ENCODE peak calls at places on chromosomes 13 and 19, in eight cellular contexts. X is astrocyte, F is cardiac fibroblast, M is cardiac muscle cell, B is prostate gland, V is left ventricle myocardium inferior, R is heart right ventricle, W is endodermal cell. I is an unnamed sample.

GRCh38 chr13:77928909-77929308 is 10.3 kb upstream of the EDNRB start:
- DNase-seq in X (no peak), F (no peak), M (no peak), B (no peak), V (no peak), R (no peak), W (no peak), I (no peak)

GRCh38 chr19:10625003-10625761 is at the start of gene SLC44A2:
- DNase-seq in X (peak), F (peak), M (peak), B (peak), V (peak), R (peak), W (peak), I (no peak)

GRCh38 chr13:79295906-79296564 is 110.0 kb downstream of the RBM26 start:
- DNase-seq in X (no peak), F (no peak), M (no peak), B (no peak), V (no peak), R (no peak), W (no peak), I (no peak)

GRCh38 chr19:29683009-29683408 is 17.7 kb downstream of the PLEKHF1 start:
- DNase-seq in X (peak), F (no peak), M (peak), B (no peak), V (no peak), R (no peak), W (no peak), I (no peak)

GRCh38 chr19:48499352-48500090 is 12.1 kb downstream of the LMTK3 start:
- DNase-seq in X (no peak), F (no peak), M (no peak), B (no peak), V (no peak), R (no peak), W (peak), I (no peak)

GRCh38 chr19:49518033-49518432 is 5.6 kb downstream of the FCGRT start:
- DNase-seq in X (no peak), F (no peak), M (no peak), B (no peak), V (no peak), R (no peak), W (no peak), I (no peak)

GRCh38 chr13:27168870-27169525 is 2.6 kb downstream of the USP12 start:
- DNase-seq in X (no peak), F (peak), M (peak), B (peak), V (no peak), R (no peak), W (no peak), I (no peak)

GRCh38 chr19:10858204-10858828 is 10.1 kb downstream of the C19orf38 start:
- DNase-seq in X (no peak), F (peak), M (peak), B (no peak), V (no peak), R (no peak), W (peak), I (no peak)

GRCh38 chr19:1400281-1401137 is 833 bp downstream of the GAMT start:
- DNase-seq in X (no peak), F (peak), M (peak), B (no peak), V (peak), R (peak), W (no peak), I (no peak)

GRCh38 chr19:1401138-1401888 is at the start of gene GAMT:
- DNase-seq in X (no peak), F (peak), M (peak), B (no peak), V (peak), R (no peak), W (peak), I (no peak)

GRCh38 chr19:1401889-1402217 is 511 bp upstream of the GAMT start:
- DNase-seq in X (no peak), F (no peak), M (no peak), B (no peak), V (no peak), R (no peak), W (no peak), I (no peak)

GRCh38 chr19:1399745-1400144 is 1.6 kb downstream of the GAMT start:
- DNase-seq in X (no peak), F (no peak), M (no peak), B (no peak), V (no peak), R (no peak), W (no peak), I (no peak)

GRCh38 chr19:1402411-1403070 is 1.2 kb upstream of the GAMT start:
- DNase-seq in X (no peak), F (no peak), M (no peak), B (peak), V (no peak), R (no peak), W (no peak), I (no peak)
- H3K4me3 ChIP-seq in X (no peak), F (no peak), M (no peak), B (no peak), V (no peak), R (no peak), W (no peak), I (no peak)

GRCh38 chr13:23018143-23018542 is 162.6 kb upstream of the SGCG start:
- DNase-seq in X (no peak), F (no peak), M (no peak), B (no peak), V (no peak), R (no peak), W (no peak), I (no peak)

GRCh38 chr13:23022667-23023066 is 158.1 kb upstream of the SGCG start:
- DNase-seq in X (no peak), F (no peak), M (no peak), B (no peak), V (no peak), R (no peak), W (no peak), I (no peak)

GRCh38 chr13:23025848-23026608 is 154.8 kb upstream of the SGCG start:
- DNase-seq in X (no peak), F (no peak), M (no peak), B (no peak), V (no peak), R (no peak), W (no peak), I (no peak)

GRCh38 chr13:23021921-23022320 is 158.9 kb upstream of the SGCG start:
- DNase-seq in X (no peak), F (no peak), M (no peak), B (no peak), V (no peak), R (no peak), W (no peak), I (no peak)

GRCh38 chr13:23020246-23020843 is 160.4 kb upstream of the SGCG start:
- DNase-seq in X (peak), F (peak), M (peak), B (peak), V (no peak), R (peak), W (peak), I (no peak)
- TF ChIP-seq CTCF in X (peak), F (peak), M (peak), B (peak), V (peak), R (peak), W (peak), I (peak)

DNA sequence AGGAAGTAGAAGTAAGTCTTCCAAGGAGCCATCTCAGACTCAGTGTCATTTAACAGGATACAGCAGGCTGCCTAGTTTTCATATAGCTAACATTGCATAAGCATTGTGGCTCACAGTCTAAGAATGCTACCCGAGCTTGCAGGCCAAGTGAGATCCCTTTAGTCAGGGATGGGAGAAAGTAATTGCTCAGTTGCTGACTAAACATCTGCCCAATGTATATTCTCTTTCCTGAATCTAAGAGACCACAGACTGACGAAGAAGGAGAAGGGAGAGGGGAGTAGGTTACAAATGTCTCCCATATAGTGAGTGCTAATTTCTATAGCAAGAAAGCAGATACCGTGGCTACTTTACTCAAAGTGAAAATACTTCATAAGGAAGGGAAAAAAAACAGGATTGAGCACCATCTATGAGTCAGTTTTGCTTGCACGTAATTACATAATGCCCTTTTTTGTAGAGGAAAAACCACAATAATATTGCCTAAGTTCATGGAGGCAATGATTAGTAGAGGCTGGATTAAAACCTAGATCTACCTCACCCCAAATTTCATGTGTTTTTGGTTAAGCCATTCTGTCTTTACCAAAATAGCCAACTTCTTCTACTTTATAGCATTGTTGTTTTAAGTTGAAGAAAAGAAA is 454.0 kb downstream of the COG6 start:
- DNase-seq in X (peak), F (peak), M (peak), B (no peak), V (no peak), R (no peak), W (no peak), I (peak)
- H3K4me3 ChIP-seq in X (no peak), F (no peak), M (no peak), B (no peak), V (no peak), R (no peak), W (no peak), I (no peak)

DNA sequence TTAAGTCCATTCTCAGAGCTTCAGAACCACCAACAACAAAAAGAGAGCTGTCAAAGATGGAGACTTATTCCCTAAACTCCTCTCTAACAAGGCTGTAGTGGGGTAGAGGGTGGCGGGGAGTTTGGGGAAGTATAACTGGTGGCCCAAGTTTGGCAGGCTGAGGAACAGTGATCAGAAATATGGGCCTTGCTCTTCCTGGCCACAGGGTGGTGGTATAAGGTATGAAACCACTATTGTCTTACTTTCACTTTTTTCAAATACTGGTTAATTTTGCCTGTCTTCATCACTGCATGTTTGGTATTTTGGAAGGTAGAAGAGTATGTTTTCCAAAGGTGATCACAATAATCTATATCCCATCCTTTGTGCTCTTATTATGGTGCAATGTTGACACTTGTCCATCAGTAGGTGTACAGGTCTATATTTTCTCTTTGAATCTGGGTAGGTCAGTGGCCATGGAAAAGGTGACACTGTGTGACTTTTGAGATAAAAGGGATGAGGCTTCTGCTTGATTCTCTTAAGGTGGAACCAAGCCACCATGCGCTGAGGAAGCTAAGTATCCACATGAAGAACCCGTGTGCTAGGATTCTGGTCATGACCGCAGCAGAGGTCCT is 23.2 kb upstream of the GPC5 start:
- DNase-seq in X (no peak), F (peak), M (peak), B (no peak), V (no peak), R (no peak), W (no peak), I (no peak)
- TF ChIP-seq CTCF in X (peak), F (peak), M (peak), B (peak), V (peak), R (peak), W (peak), I (peak)

DNA sequence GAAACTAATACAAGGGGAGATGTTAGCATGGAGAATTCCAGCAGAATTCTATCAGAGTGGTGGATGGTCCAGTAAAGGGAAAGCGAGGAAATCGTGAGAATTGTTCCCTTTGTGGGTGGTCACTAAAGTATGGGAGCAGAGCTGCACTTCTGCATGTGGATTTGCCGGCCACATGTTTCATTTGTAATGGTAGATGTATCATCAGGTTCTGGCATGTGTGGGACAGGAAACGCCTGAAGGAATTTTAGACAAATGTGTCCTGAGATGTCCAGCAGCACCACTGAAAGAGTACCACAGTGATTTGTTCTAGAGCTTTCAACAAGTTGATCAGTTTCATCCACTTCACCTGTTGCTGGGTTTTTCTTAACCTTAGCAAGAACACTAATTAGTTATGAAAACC is 308.4 kb downstream of the SHISA2 start:
- DNase-seq in X (no peak), F (no peak), M (no peak), B (no peak), V (no peak), R (no peak), W (no peak), I (no peak)
- H3K4me3 ChIP-seq in X (no peak), F (no peak), M (no peak), B (no peak), V (no peak), R (no peak), W (no peak), I (no peak)

DNA sequence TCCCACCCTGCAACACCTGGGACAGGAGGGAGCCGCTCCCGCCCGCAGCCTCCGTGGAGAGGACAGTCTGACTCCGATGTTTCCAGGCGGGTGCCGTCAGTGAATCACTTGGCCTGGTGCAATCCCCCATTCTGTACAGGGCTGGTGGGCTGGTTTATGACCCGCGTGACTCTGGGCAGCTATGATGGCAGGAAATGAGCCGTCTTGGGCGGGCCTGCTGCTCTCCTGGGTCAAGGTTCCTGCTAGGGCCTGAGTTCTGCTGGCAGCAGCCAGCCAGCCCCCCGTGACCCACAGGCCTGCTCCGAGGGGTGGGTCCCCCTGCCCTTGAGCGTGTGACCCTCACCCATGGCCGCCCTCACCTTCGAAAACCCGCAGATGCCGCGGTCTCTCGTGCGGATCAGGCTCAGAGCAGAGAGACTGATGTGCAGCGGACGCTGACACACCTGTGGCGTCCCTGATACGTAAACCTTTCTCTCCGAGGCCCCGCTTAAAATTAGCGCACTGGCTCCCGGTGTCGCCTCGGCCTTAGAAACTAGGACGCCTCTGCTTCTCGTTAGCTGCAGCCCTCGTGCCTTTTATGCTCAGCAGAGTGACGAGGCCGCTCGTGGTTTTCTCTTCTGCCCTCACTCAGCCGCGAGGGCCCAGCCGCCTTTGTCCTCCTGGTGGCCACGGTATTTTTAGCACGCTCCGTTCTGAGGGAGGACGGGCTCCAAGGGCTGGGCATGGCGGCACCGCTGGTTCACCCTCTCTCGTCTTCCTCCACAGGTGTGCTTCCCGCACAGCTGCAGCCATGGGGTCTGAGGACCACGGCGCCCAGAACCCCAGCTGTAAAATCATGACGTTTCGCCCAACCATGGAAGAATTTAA is 63.4 kb downstream of the KDM4B start:
- DNase-seq in X (no peak), F (no peak), M (no peak), B (no peak), V (peak), R (peak), W (no peak), I (no peak)
- TF ChIP-seq CTCF in X (no peak), F (peak), M (no peak), B (no peak), V (peak), R (peak), W (peak), I (peak)